ENCODE peak calls at places on chromosomes 13 and 19, in eight cellular contexts. Z is sciatic nerve; D is choroid plexus epithelial cell; Y is upper lobe of right lung; W is astrocyte; G is activated CD4-positive, alpha-beta T cell treated with anti-CD3 and anti-CD28 coated beads, Interleukin-2, amount 10 ng/mL, durations not matched to agents 7 days and 5 days; A is pancreas; Q is stimulated activated CD8-positive, alpha-beta memory T cell treated with anti-CD3 and anti-CD28 coated beads, Interleukin-2, amount 100 ng/mL, for 1 hour. R is an unnamed sample.

GRCh38 chr19:11377237-11377636 is 2.8 kb downstream of the SWSAP1 start:
- DNase-seq in D (peak; percentile 87), A (no peak), Y (no peak), Q (no peak), Z (no peak), G (peak; percentile 47), W (peak; percentile 86), R (no peak)

GRCh38 chr13:44142540-44142867 is 231.1 kb upstream of the SERP2 start:
- DNase-seq in D (no peak), Q (no peak), G (no peak), Z (no peak), A (no peak), W (no peak), Y (no peak), R (no peak)

GRCh38 chr13:80037505-80037888 is 303.4 kb downstream of the SPRY2 start:
- DNase-seq in A (no peak), Y (no peak), Q (no peak), Z (no peak), W (peak; percentile 93), D (peak; percentile 83), G (no peak), R (no peak)

GRCh38 chr13:75372517-75372916 is 109.5 kb downstream of the TBC1D4 start:
- DNase-seq in Y (no peak), A (no peak), G (peak; percentile 36), Q (no peak), W (no peak), D (peak; percentile 75), Z (no peak), R (no peak)

GRCh38 chr19:45470147-45471081 is 2.6 kb downstream of the FOSB start:
- DNase-seq in Y (peak; percentile 69), W (peak; percentile 91), Q (no peak), D (peak; percentile 25), G (peak; percentile 54), Z (no peak), A (peak; percentile 58), R (peak; percentile 87)

GRCh38 chr19:33804021-33804799 is 7.5 kb downstream of the KCTD15 start:
- DNase-seq in A (peak; percentile 94), Y (no peak), G (no peak), Z (peak; percentile 73), W (peak; percentile 82), D (peak; percentile 69), Q (no peak), R (no peak)

GRCh38 chr13:100363351-100363750 is 225.2 kb downstream of the GGACT start:
- DNase-seq in Y (no peak), D (peak; percentile 94), Z (no peak), A (no peak), G (no peak), W (peak; percentile 74), Q (no peak), R (no peak)

GRCh38 chr19:48507911-48508439 is 3.7 kb downstream of the LMTK3 start:
- DNase-seq in G (no peak), A (no peak), Q (no peak), Y (no peak), W (no peak), D (no peak), Z (no peak), R (no peak)